ENCODE peak calls at places on chromosomes 16 and 17, in ten cellular contexts. G is hepatocyte, Z is K562, V is thyroid gland, E is body of pancreas, W is pancreas, C is lower lobe of right lung, P is psoas muscle, U is right cardiac atrium, Q is thoracic aorta. N is an unnamed sample.

GRCh38 chr17:81731271-81731670 is 19.2 kb downstream of the SLC25A10 start:
- DNase-seq in E (no peak), G (peak; percentile 68), Q (no peak), P (no peak), V (no peak), U (no peak), W (no peak), C (no peak), Z (no peak), N (no peak)

GRCh38 chr17:1718362-1719165 is 5.9 kb upstream of the WDR81 start:
- DNase-seq in W (peak; percentile 30), P (no peak), V (no peak), Z (no peak), G (peak; percentile 8), C (no peak), E (no peak), U (no peak), Q (no peak), N (no peak)

GRCh38 chr16:9526791-9527190 is 435.3 kb downstream of the HAPSTR1 start:
- DNase-seq in V (no peak), Q (no peak), C (no peak), P (no peak), G (no peak), W (no peak), Z (no peak), E (no peak), U (no peak), N (no peak)

GRCh38 chr17:43952351-43952723 is 1.4 kb downstream of the PYY start:
- DNase-seq in C (no peak), G (peak; percentile 46), Q (no peak), P (no peak), U (no peak), Z (peak; percentile 42), W (no peak), E (no peak), V (peak; percentile 53), N (no peak)

GRCh38 chr17:75742337-75742736 is 21.1 kb downstream of the ITGB4 start:
- DNase-seq in Q (no peak), W (no peak), P (no peak), G (no peak), E (no peak), Z (no peak), U (no peak), V (no peak), C (no peak), N (no peak)

GRCh38 chr16:15950167-15950854 is 895 bp downstream of the ABCC1 start:
- DNase-seq in Z (peak; percentile 39), C (no peak), E (peak; percentile 18), Q (no peak), W (no peak), P (no peak), V (peak; percentile 51), G (peak; percentile 36), U (no peak), N (no peak)

GRCh38 chr16:49510141-49510540 is 136.5 kb downstream of the C16orf78 start:
- DNase-seq in V (no peak), E (no peak), C (no peak), Z (no peak), P (no peak), G (no peak), W (no peak), Q (no peak), U (no peak), N (no peak)

GRCh38 chr16:69932228-69932627 is 18.9 kb upstream of the CLEC18A start:
- DNase-seq in W (no peak), Q (no peak), C (peak; percentile 14), V (no peak), P (no peak), E (no peak), U (no peak), G (no peak), Z (no peak), N (no peak)

GRCh38 chr16:3974751-3975150 is 94.2 kb upstream of the CREBBP start:
- DNase-seq in U (no peak), E (no peak), G (no peak), C (peak; percentile 1), Q (no peak), P (no peak), W (no peak), Z (no peak), V (no peak), N (no peak)

GRCh38 chr17:19347323-19348080 is 15.0 kb downstream of the B9D1 start:
- DNase-seq in Z (no peak), U (no peak), Q (no peak), W (no peak), E (no peak), G (no peak), C (no peak), P (no peak), V (no peak), N (no peak)

GRCh38 chr16:87603684-87604571 is 1.6 kb downstream of the JPH3 start:
- DNase-seq in Z (no peak), U (no peak), V (no peak), P (no peak), Q (no peak), E (no peak), G (no peak), C (no peak), W (no peak), N (no peak)

GRCh38 chr16:87601322-87602004 is 845 bp upstream of the JPH3 start:
- DNase-seq in E (no peak), G (no peak), C (no peak), W (no peak), V (no peak), Q (no peak), U (no peak), Z (no peak), P (no peak), N (no peak)

GRCh38 chr16:87604572-87605135 is 2.3 kb downstream of the JPH3 start:
- DNase-seq in G (no peak), W (no peak), E (no peak), Z (no peak), Q (no peak), C (no peak), U (no peak), P (no peak), V (no peak), N (no peak)

GRCh38 chr16:87602005-87602790 is at the start of gene JPH3:
- DNase-seq in P (no peak), V (no peak), C (no peak), E (no peak), Q (no peak), G (peak; percentile 62), U (no peak), W (no peak), Z (peak; percentile 73), N (peak; percentile 61)

GRCh38 chr16:87602821-87603683 is 744 bp downstream of the JPH3 start:
- DNase-seq in Z (peak; percentile 43), P (no peak), G (no peak), V (no peak), E (no peak), C (no peak), U (no peak), Q (no peak), W (no peak), N (no peak)
- H3K4me3 ChIP-seq in Z (no peak overlapping the region), P (peak overlapping the region; percentile 30), G (peak overlapping the region; percentile 42), V (no peak overlapping the region), E (no peak overlapping the region), C (no peak overlapping the region), U (peak overlapping the region; percentile 30), Q (peak overlapping the region; percentile 52), W (no peak overlapping the region), N (peak overlapping the region; percentile 75)

GRCh38 chr17:59684967-59685366 is 22.3 kb downstream of the PTRH2 start:
- DNase-seq in Z (peak; percentile 55), Q (no peak), P (no peak), C (no peak), E (no peak), V (no peak), G (no peak), U (no peak), W (no peak), N (no peak)
- H3K4me1 ChIP-seq in Z (peaks cover 7% of the 10 kb centered on the region), Q (peaks cover 6% of the 10 kb centered on the region), P (no peaks in the 10 kb centered on the region), C (no peaks in the 10 kb centered on the region), E (no peaks in the 10 kb centered on the region), V (no peaks in the 10 kb centered on the region), G (no peaks in the 10 kb centered on the region), U (no peaks in the 10 kb centered on the region), W (no peaks in the 10 kb centered on the region), N (no peaks in the 10 kb centered on the region)

DNA sequence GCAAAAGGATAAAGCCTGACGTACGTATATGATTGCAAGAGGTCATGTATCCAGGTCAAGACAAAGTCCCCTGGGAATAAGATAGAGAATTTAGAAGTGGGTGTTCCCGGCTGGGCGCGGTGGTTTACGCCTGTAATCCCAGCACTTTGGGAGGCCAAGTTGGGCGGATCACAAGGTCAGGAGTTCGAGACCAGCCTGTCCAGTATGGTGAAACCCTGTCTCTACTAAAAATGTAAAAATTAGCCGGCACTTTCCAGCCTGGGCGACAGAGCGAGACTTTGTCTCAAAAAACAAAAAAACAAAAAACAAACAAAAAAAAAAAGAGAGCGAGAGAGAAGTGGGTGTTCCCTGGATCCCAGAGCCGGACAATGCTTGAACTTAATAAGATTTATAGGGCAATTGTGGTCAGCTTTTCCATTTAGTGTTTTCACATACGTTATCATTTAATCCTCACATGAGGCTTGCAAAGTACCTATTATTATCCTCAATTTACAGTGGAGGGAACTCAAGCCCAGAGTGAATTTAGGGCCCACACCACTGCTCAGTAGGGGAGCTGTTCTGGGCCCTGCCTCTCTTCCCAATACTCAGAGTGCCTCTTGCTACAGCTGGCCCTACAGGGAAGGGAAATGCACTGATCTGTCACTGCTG is 481 bp upstream of the GLTPD2 start:
- DNase-seq in C (no peak), U (no peak), P (no peak), V (no peak), Z (no peak), G (no peak), E (no peak), W (no peak), Q (no peak), N (no peak)
- H3K4me3 ChIP-seq in C (peak overlapping the region; percentile 76), U (no peak overlapping the region), P (peak overlapping the region; percentile 82), V (no peak overlapping the region), Z (no peak overlapping the region), G (peak overlapping the region; percentile 99), E (no peak overlapping the region), W (no peak overlapping the region), Q (peak overlapping the region; percentile 95), N (no peak overlapping the region)

GRCh38 chr16:57188711-57189002 is 2.5 kb downstream of the RSPRY1 start:
- DNase-seq in Z (no peak), C (no peak), U (no peak), W (no peak), Q (no peak), G (no peak), V (no peak), E (no peak), P (no peak), N (no peak)

GRCh38 chr16:57192146-57192545 is 6.0 kb downstream of the RSPRY1 start:
- DNase-seq in P (no peak), Q (no peak), Z (no peak), E (no peak), U (no peak), W (no peak), C (no peak), G (no peak), V (no peak), N (no peak)

GRCh38 chr16:57191056-57191536 is 5.0 kb downstream of the RSPRY1 start:
- DNase-seq in V (no peak), G (no peak), Q (no peak), P (no peak), U (no peak), W (no peak), Z (no peak), C (no peak), E (no peak), N (no peak)

GRCh38 chr16:57187508-57187854 is 1.4 kb downstream of the RSPRY1 start:
- DNase-seq in Q (no peak), G (peak; percentile 24), W (peak; percentile 26), P (no peak), V (no peak), E (peak; percentile 26), C (no peak), Z (no peak), U (no peak), N (no peak)

GRCh38 chr16:57190136-57190535 is 4.0 kb downstream of the RSPRY1 start:
- DNase-seq in P (no peak), G (no peak), Z (no peak), E (no peak), U (no peak), C (no peak), Q (no peak), W (no peak), V (no peak), N (no peak)
- H3K4me1 ChIP-seq in P (peaks cover 34% of the 10 kb centered on the region), G (peaks cover 32% of the 10 kb centered on the region), Z (peaks cover 9% of the 10 kb centered on the region), E (peaks cover 44% of the 10 kb centered on the region), U (no peaks in the 10 kb centered on the region), C (peaks cover 46% of the 10 kb centered on the region), Q (peaks cover 68% of the 10 kb centered on the region), W (peaks cover 14% of the 10 kb centered on the region), V (peaks cover 15% of the 10 kb centered on the region), N (no peaks in the 10 kb centered on the region)